ENCODE peak calls at places on chromosomes 1 and 21, in seven cellular contexts. F is neural progenitor cell, B is GM23338, U is PC-3, K is SK-N-SH, I is GM23248, V is MM.1S. A is an unnamed sample. For H3K36me3 and H3F3A, the result is how much of the 10 kb centered on the place peaks cover.

GRCh38 chr1:230708631-230709580 is 5.0 kb downstream of the AGT start:
- DNase-seq in F (no peak), B (no peak), U (no peak), K (no peak), I (peak), V (no peak), A (peak)

GRCh38 chr1:182173791-182174190 is 112.3 kb upstream of the ZNF648 start:
- DNase-seq in F (no peak), B (no peak), U (no peak), K (no peak), I (no peak), V (no peak), A (no peak)

GRCh38 chr21:35399002-35399401 is 349.9 kb upstream of the RUNX1 start:
- DNase-seq in F (no peak), B (no peak), U (no peak), K (no peak), I (peak), V (no peak), A (no peak)

GRCh38 chr1:12174789-12175455 is 8.1 kb downstream of the TNFRSF1B start:
- DNase-seq in F (peak), B (no peak), U (no peak), K (no peak), I (no peak), V (no peak), A (no peak)

GRCh38 chr1:24986372-24986979 is 56.4 kb upstream of the RUNX3 start:
- DNase-seq in F (peak), B (no peak), U (no peak), K (no peak), I (no peak), V (no peak), A (no peak)

GRCh38 chr1:1307261-1307907 is 346 bp downstream of the ACAP3 start:
- DNase-seq in F (peak), B (no peak), U (peak), K (no peak), I (peak), V (peak), A (peak)

GRCh38 chr1:164659621-164660414 is 100.8 kb downstream of the PBX1 start:
- DNase-seq in F (no peak), B (peak), U (peak), K (no peak), I (no peak), V (no peak), A (peak)

GRCh38 chr1:195604287-195604686 is 1004.0 kb downstream of the KCNT2 start:
- DNase-seq in F (no peak), B (no peak), U (peak), K (no peak), I (peak), V (no peak), A (no peak)

GRCh38 chr1:116861137-116861536 is 48.6 kb upstream of the PTGFRN start:
- DNase-seq in F (no peak), B (no peak), U (no peak), K (no peak), I (no peak), V (no peak), A (no peak)

DNA sequence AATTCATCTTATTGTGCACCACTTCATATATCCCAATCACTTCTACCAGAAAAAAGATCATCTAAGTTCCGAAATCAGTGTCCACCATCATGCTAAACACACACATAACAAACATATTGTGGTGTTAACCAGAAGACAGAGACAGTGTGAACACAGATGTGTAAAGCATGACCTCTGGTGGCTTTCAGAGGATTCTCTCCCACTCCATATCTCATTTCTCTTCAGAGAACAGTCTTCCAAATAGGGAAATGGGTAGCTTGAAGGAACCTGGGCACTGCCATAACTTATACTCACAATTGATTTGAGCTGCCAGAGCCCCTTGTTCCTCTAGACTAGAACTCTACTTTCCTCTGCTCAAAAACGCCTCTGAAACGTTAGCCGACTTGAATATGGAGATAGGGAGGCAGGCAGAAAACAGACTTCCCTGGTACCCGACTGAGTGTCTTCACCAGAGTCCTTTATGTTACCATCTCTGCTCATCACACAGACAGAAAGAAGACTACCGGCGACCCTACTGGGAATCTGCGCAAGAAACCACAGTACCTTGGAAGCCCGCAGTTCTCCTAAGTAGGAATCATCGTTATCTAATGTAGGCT is 1.8 kb upstream of the ELAPOR1 start:
- DNase-seq in F (no peak), B (no peak), U (peak), K (peak), I (peak), V (peak), A (peak)
- H3K27ac ChIP-seq in F (no peak), B (no peak), U (no peak), K (no peak), I (peak), V (no peak), A (no peak)

DNA sequence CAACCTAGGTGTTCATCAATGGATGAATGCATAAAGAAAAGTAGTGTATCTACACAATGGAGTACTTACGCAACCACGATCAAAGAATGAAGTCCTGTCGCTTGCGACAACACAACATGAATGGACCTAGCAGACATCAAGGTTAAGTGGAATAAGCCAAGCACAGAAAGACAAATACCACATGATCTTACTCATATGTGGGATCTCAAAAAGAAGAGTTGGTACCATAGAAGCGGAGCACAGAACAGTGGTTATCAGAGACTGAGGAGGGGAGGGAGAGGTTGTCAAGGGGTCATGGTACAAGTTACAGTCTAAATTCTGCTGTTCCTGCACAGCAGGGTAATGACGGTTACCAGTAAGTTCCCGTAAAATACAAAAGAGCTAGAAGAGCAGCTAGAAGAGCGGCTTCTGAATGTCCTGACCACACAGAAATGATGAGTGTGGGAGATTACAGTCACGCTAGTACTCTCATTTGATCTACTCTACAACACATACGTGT is 36.7 kb downstream of the NPHP4 start:
- DNase-seq in F (no peak), B (no peak), U (no peak), K (no peak), I (no peak), V (no peak), A (no peak)
- H3K36me3 ChIP-seq in F (under half), B (under half), U (under half), K (under half), I (under half), V (under half), A (under half)

DNA sequence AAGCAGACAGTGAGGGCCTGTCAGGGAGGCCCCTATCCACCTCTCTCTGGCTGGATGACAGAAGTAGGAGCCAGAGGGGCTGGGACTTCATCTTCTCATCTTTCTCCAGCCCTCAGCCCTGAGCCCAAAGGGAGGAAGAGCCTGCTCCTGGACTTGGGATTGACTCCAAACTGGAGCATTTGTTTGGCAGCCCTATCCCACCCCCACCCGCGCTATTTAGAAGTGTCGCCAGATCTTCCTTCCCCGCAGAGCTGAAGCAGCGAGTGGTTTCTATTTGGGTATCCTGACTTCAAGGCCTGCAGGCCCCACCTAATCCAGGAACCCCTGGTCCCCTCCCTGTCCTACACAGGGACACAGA is 9.6 kb downstream of the NES start:
- DNase-seq in F (no peak), B (no peak), U (no peak), K (no peak), I (no peak), V (no peak), A (no peak)
- H3F3A ChIP-seq in F (half or more), B (under half), U (under half), K (under half), I (under half), V (under half), A (under half)

GRCh38 chr1:172472495-172472894 is 28.6 kb upstream of the PIGC start:
- DNase-seq in F (no peak), B (no peak), U (no peak), K (no peak), I (no peak), V (no peak), A (no peak)
- H3K27ac ChIP-seq in F (no peak), B (no peak), U (no peak), K (no peak), I (no peak), V (no peak), A (no peak)

GRCh38 chr21:38815060-38815405 is 9.3 kb downstream of the ETS2 start:
- DNase-seq in F (no peak), B (no peak), U (peak), K (no peak), I (peak), V (no peak), A (no peak)
- H3K36me3 ChIP-seq in F (under half), B (half or more), U (half or more), K (half or more), I (under half), V (under half), A (under half)

DNA sequence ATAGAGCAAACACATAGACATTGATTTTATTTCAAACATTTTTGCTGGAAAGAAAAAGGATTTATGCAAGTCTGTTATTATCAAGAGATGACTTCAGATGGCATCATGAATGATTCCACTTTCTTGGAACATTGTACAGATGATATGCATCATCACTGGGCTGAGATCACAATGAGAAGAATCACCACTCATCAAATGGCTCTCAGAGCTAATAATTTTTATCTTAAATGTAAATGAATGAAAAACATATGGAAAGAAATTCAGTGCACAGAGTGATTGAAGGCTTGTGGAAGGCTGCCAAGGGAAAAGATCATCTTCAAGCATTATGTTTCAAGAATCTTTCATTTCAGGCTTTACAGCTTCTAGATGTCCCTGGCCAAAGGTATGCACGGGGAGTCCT is 955.7 kb downstream of the TTLL7 start:
- DNase-seq in F (no peak), B (no peak), U (no peak), K (no peak), I (peak), V (no peak), A (no peak)
- H3F3A ChIP-seq in F (under half), B (under half), U (under half), K (under half), I (under half), V (under half), A (under half)

GRCh38 chr1:8495928-8496401 is 178.1 kb downstream of the SLC45A1 start:
- DNase-seq in F (no peak), B (no peak), U (peak), K (no peak), I (no peak), V (no peak), A (no peak)
- H3K27ac ChIP-seq in F (no peak), B (peak), U (no peak), K (no peak), I (no peak), V (no peak), A (no peak)

DNA sequence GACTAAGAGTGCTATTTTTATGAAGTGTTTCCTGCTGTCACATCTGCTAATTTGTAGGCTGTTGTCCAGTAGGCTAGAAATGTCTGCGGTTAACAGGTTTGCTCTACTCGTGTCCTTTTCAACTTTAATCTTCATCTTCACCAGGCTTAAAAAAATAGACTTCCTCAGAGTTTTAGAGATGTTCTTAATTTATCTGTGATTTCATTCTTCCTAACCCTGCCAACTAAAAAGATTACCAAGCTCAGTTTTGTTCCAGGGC is 66.8 kb downstream of the SASS6 start:
- DNase-seq in F (no peak), B (no peak), U (no peak), K (no peak), I (no peak), V (no peak), A (no peak)
- H3K36me3 ChIP-seq in F (under half), B (half or more), U (under half), K (under half), I (half or more), V (under half), A (under half)